ENCODE peak calls at places on chromosomes 7 and 10, in nine cellular contexts. W is activated T-cell treated with anti-CD3 and anti-CD28 coated beads for 1 hour; Q is astrocyte of the spinal cord; H is stimulated activated CD4-positive, alpha-beta T cell treated with anti-CD3 and anti-CD28 coated beads, TNF-alpha, amount 100 ng/mL, for 4 hours; F is neural crest cell; S is activated B cell treated with CpG ODN at 0.5 μM for 24 hours; D is activated naive CD4-positive, alpha-beta T cell treated with anti-CD3 and anti-CD28 coated beads, Interleukin-2, amount 50 U/mL, for 16 hours; N is AG04449; A is GM04504. U is an unnamed sample.

GRCh38 chr10:103745264-103746247 is 109.8 kb downstream of the SH3PXD2A start:
- DNase-seq in F (no peak), N (no peak), D (peak), W (peak), Q (peak), A (no peak), H (peak), S (no peak), U (peak)

GRCh38 chr10:114943000-114943399 is 5.0 kb downstream of the TRUB1 start:
- DNase-seq in Q (no peak), N (no peak), A (no peak), S (no peak), F (no peak), W (no peak), H (no peak), D (no peak), U (no peak)

GRCh38 chr7:139431459-139431858 is 52.0 kb downstream of the KLRG2 start:
- DNase-seq in Q (no peak), D (no peak), S (no peak), F (no peak), A (no peak), W (no peak), N (no peak), H (no peak), U (no peak)

GRCh38 chr10:116742367-116743265 is at the start of gene HSPA12A:
- DNase-seq in S (peak), N (peak), D (peak), A (peak), F (peak), H (no peak), W (peak), Q (peak), U (peak)

GRCh38 chr7:149245744-149246143 is 6.3 kb downstream of the ZNF212 start:
- DNase-seq in Q (no peak), S (no peak), W (no peak), N (no peak), F (no peak), A (no peak), H (no peak), D (no peak), U (no peak)

GRCh38 chr10:73810735-73811465 is 498 bp downstream of the NDST2 start:
- DNase-seq in D (peak), A (no peak), S (no peak), F (peak), H (peak), Q (peak), N (no peak), W (peak), U (peak)

GRCh38 chr7:824664-825063 is 7.6 kb upstream of the SUN1 start:
- DNase-seq in N (no peak), W (no peak), F (no peak), H (no peak), A (no peak), Q (no peak), S (no peak), D (no peak), U (no peak)

GRCh38 chr10:46554166-46554781 is 2.2 kb downstream of the GPRIN2 start:
- DNase-seq in S (no peak), D (no peak), N (no peak), W (no peak), A (no peak), Q (no peak), F (no peak), H (no peak), U (no peak)

GRCh38 chr7:92824901-92825480 is 11.4 kb downstream of the CDK6 start:
- DNase-seq in Q (no peak), A (no peak), S (no peak), D (no peak), F (no peak), W (no peak), N (no peak), H (no peak), U (no peak)

GRCh38 chr7:151745090-151745638 is 131.8 kb downstream of the PRKAG2 start:
- DNase-seq in W (no peak), H (no peak), N (no peak), S (no peak), Q (peak), D (no peak), A (no peak), F (no peak), U (peak)